ENCODE peak calls at places on chromosome 4, in seven cellular contexts. One of them, this sample, is unnamed.
A peak's percentile ranks its signal among the peaks of the same experiment; 100 is the strongest.

GRCh38 chr4:4856071-4857000 is 3.1 kb upstream of the MSX1 start:
- DNase-seq in ureter: no peak
- DNase-seq in HEK293T: no peak
- DNase-seq in CD8-positive, alpha-beta memory T cell: no peak
- DNase-seq in iPS-NIHi11: no peak
- DNase-seq in AG08396: peak; percentile 46
- DNase-seq in AG09309: no peak
- DNase-seq in this sample: no peak

GRCh38 chr4:153639556-153640475 is 44.3 kb upstream of the TLR2 start:
- DNase-seq in ureter: no peak
- DNase-seq in HEK293T: no peak
- DNase-seq in CD8-positive, alpha-beta memory T cell: no peak
- DNase-seq in iPS-NIHi11: no peak
- DNase-seq in AG08396: no peak
- DNase-seq in AG09309: no peak
- DNase-seq in this sample: no peak

GRCh38 chr4:132063829-132064228 is 1085.3 kb upstream of the PCDH10 start:
- DNase-seq in ureter: no peak
- DNase-seq in HEK293T: no peak
- DNase-seq in CD8-positive, alpha-beta memory T cell: no peak
- DNase-seq in iPS-NIHi11: no peak
- DNase-seq in AG08396: no peak
- DNase-seq in AG09309: no peak
- DNase-seq in this sample: no peak

GRCh38 chr4:117134386-117134785 is 49.0 kb upstream of the TRAM1L1 start:
- DNase-seq in ureter: no peak
- DNase-seq in HEK293T: peak; percentile 37
- DNase-seq in CD8-positive, alpha-beta memory T cell: no peak
- DNase-seq in iPS-NIHi11: peak; percentile 60
- DNase-seq in AG08396: peak; percentile 23
- DNase-seq in AG09309: no peak
- DNase-seq in this sample: peak; percentile 29

GRCh38 chr4:154626793-154627484 is 14.5 kb upstream of the FGG start:
- DNase-seq in ureter: peak; percentile 48
- DNase-seq in HEK293T: peak; percentile 32
- DNase-seq in CD8-positive, alpha-beta memory T cell: no peak
- DNase-seq in iPS-NIHi11: peak; percentile 78
- DNase-seq in AG08396: peak; percentile 24
- DNase-seq in AG09309: no peak
- DNase-seq in this sample: peak; percentile 53

GRCh38 chr4:75708218-75708691 is 16.1 kb upstream of the USO1 start:
- DNase-seq in ureter: no peak
- DNase-seq in HEK293T: no peak
- DNase-seq in CD8-positive, alpha-beta memory T cell: peak; percentile 10
- DNase-seq in iPS-NIHi11: no peak
- DNase-seq in AG08396: no peak
- DNase-seq in AG09309: no peak
- DNase-seq in this sample: no peak

GRCh38 chr4:140099993-140100392 is 54.0 kb downstream of the MAML3 start:
- DNase-seq in ureter: no peak
- DNase-seq in HEK293T: no peak
- DNase-seq in CD8-positive, alpha-beta memory T cell: no peak
- DNase-seq in iPS-NIHi11: no peak
- DNase-seq in AG08396: no peak
- DNase-seq in AG09309: no peak
- DNase-seq in this sample: no peak

GRCh38 chr4:71063711-71064110 is 70.3 kb downstream of the DCK start:
- DNase-seq in ureter: no peak
- DNase-seq in HEK293T: no peak
- DNase-seq in CD8-positive, alpha-beta memory T cell: no peak
- DNase-seq in iPS-NIHi11: no peak
- DNase-seq in AG08396: no peak
- DNase-seq in AG09309: no peak
- DNase-seq in this sample: no peak

GRCh38 chr4:140213736-140214135 is 59.8 kb upstream of the MAML3 start:
- DNase-seq in ureter: no peak
- DNase-seq in HEK293T: no peak
- DNase-seq in CD8-positive, alpha-beta memory T cell: no peak
- DNase-seq in iPS-NIHi11: no peak
- DNase-seq in AG08396: no peak
- DNase-seq in AG09309: no peak
- DNase-seq in this sample: no peak

GRCh38 chr4:122583906-122584305 is 37.0 kb downstream of the IL21 start:
- DNase-seq in ureter: no peak
- DNase-seq in HEK293T: peak; percentile 26
- DNase-seq in CD8-positive, alpha-beta memory T cell: no peak
- DNase-seq in iPS-NIHi11: no peak
- DNase-seq in AG08396: no peak
- DNase-seq in AG09309: peak; percentile 79
- DNase-seq in this sample: peak; percentile 44

GRCh38 chr4:181645489-181645888 is 597.7 kb upstream of the TENM3 start:
- DNase-seq in ureter: no peak
- DNase-seq in HEK293T: no peak
- DNase-seq in CD8-positive, alpha-beta memory T cell: no peak
- DNase-seq in iPS-NIHi11: no peak
- DNase-seq in AG08396: no peak
- DNase-seq in AG09309: no peak
- DNase-seq in this sample: no peak

GRCh38 chr4:6701371-6701770 is 7.7 kb downstream of the S100P start:
- DNase-seq in ureter: no peak
- DNase-seq in HEK293T: peak; percentile 71
- DNase-seq in CD8-positive, alpha-beta memory T cell: no peak
- DNase-seq in iPS-NIHi11: peak; percentile 78
- DNase-seq in AG08396: no peak
- DNase-seq in AG09309: no peak
- DNase-seq in this sample: no peak

GRCh38 chr4:176052744-176053143 is 12.9 kb upstream of the WDR17 start:
- DNase-seq in ureter: no peak
- DNase-seq in HEK293T: no peak
- DNase-seq in CD8-positive, alpha-beta memory T cell: no peak
- DNase-seq in iPS-NIHi11: no peak
- DNase-seq in AG08396: no peak
- DNase-seq in AG09309: no peak
- DNase-seq in this sample: no peak

GRCh38 chr4:80142396-80143304 is 54.7 kb upstream of the PRDM8 start:
- DNase-seq in ureter: no peak
- DNase-seq in HEK293T: no peak
- DNase-seq in CD8-positive, alpha-beta memory T cell: no peak
- DNase-seq in iPS-NIHi11: no peak
- DNase-seq in AG08396: no peak
- DNase-seq in AG09309: no peak
- DNase-seq in this sample: no peak

GRCh38 chr4:39931441-39931901 is 46.2 kb downstream of the PDS5A start:
- DNase-seq in ureter: no peak
- DNase-seq in HEK293T: no peak
- DNase-seq in CD8-positive, alpha-beta memory T cell: no peak
- DNase-seq in iPS-NIHi11: no peak
- DNase-seq in AG08396: no peak
- DNase-seq in AG09309: no peak
- DNase-seq in this sample: no peak

GRCh38 chr4:123397276-123398150 is 918 bp downstream of the SPRY1 start:
- DNase-seq in ureter: peak; percentile 74
- DNase-seq in HEK293T: peak; percentile 55
- DNase-seq in CD8-positive, alpha-beta memory T cell: peak; percentile 19
- DNase-seq in iPS-NIHi11: peak; percentile 51
- DNase-seq in AG08396: peak; percentile 25
- DNase-seq in AG09309: no peak
- DNase-seq in this sample: peak; percentile 28

GRCh38 chr4:118173956-118174355 is 139.7 kb downstream of the NDST3 start:
- DNase-seq in ureter: no peak
- DNase-seq in HEK293T: no peak
- DNase-seq in CD8-positive, alpha-beta memory T cell: no peak
- DNase-seq in iPS-NIHi11: no peak
- DNase-seq in AG08396: peak; percentile 53
- DNase-seq in AG09309: peak; percentile 51
- DNase-seq in this sample: peak; percentile 31

GRCh38 chr4:182863501-182863900 is 53.7 kb downstream of the DCTD start:
- DNase-seq in ureter: no peak
- DNase-seq in HEK293T: no peak
- DNase-seq in CD8-positive, alpha-beta memory T cell: no peak
- DNase-seq in iPS-NIHi11: no peak
- DNase-seq in AG08396: no peak
- DNase-seq in AG09309: no peak
- DNase-seq in this sample: no peak

GRCh38 chr4:13525606-13526281 is 18.6 kb downstream of the NKX3-2 start:
- DNase-seq in ureter: no peak
- DNase-seq in HEK293T: no peak
- DNase-seq in CD8-positive, alpha-beta memory T cell: no peak
- DNase-seq in iPS-NIHi11: no peak
- DNase-seq in AG08396: peak; percentile 13
- DNase-seq in AG09309: no peak
- DNase-seq in this sample: peak; percentile 9